ENCODE peak calls at places on chromosomes 12 and 14, in ten cellular contexts. O is NCI-H1092 treated with DMSO at 0.1 percent for 48 hours; W is CD8-positive, alpha-beta memory T cell; S is activated CD8-positive, alpha-beta memory T cell treated with anti-CD3 and anti-CD28 coated beads, Interleukin-2, amount 50 U/mL, for 48 hours; P is H7; C is NB4; G is AG20443; M is NCI-H69; V is Right ventricle myocardium superior; D is PC-3. K is an unnamed sample.

GRCh38 chr12:51357374-51358047 is 11.0 kb upstream of the CELA1 start:
- DNase-seq in O (no peak), M (no peak), G (no peak), S (no peak), P (no peak), W (no peak), C (no peak), V (no peak), D (no peak), K (no peak)

GRCh38 chr12:6053541-6053940 is 70.9 kb downstream of the VWF start:
- DNase-seq in G (peak; percentile 45), P (no peak), C (no peak), D (no peak), S (no peak), V (no peak), W (no peak), O (no peak), M (no peak), K (no peak)

GRCh38 chr12:67740706-67741105 is 92.2 kb downstream of the DYRK2 start:
- DNase-seq in C (no peak), G (no peak), S (no peak), P (peak; percentile 14), M (peak; percentile 41), O (no peak), W (no peak), D (no peak), V (no peak), K (no peak)

GRCh38 chr14:26032348-26032747 is 565.5 kb downstream of the NOVA1 start:
- DNase-seq in O (no peak), V (no peak), C (no peak), S (no peak), P (no peak), W (no peak), G (no peak), D (no peak), M (no peak), K (no peak)

GRCh38 chr14:100025111-100025510 is 40.1 kb upstream of the EVL start:
- DNase-seq in S (no peak), M (peak; percentile 62), W (no peak), C (peak; percentile 86), D (peak; percentile 58), P (peak; percentile 55), O (no peak), G (peak; percentile 21), V (no peak), K (peak; percentile 81)

GRCh38 chr14:27739657-27740156 is 1026.9 kb upstream of the FOXG1 start:
- DNase-seq in G (no peak), P (no peak), M (peak; percentile 74), S (no peak), V (no peak), W (no peak), C (no peak), O (peak; percentile 57), D (no peak), K (no peak)

GRCh38 chr12:52903285-52903854 is 1.5 kb downstream of the KRT8 start:
- DNase-seq in C (peak; percentile 92), P (peak; percentile 98), V (peak; percentile 83), M (peak; percentile 96), D (peak; percentile 76), O (peak; percentile 69), W (peak; percentile 48), S (peak; percentile 79), G (peak; percentile 95), K (peak; percentile 94)

GRCh38 chr12:105109465-105110212 is 2.1 kb downstream of the WASHC4 start:
- DNase-seq in O (no peak), G (no peak), W (no peak), S (no peak), P (no peak), M (no peak), V (no peak), D (peak; percentile 21), C (peak; percentile 66), K (peak; percentile 42)

GRCh38 chr12:54765652-54766051 is 88.7 kb upstream of the MUCL1 start:
- DNase-seq in G (no peak), D (no peak), V (no peak), M (no peak), S (no peak), P (no peak), C (no peak), O (no peak), W (no peak), K (no peak)

GRCh38 chr14:67170706-67171105 is 18.5 kb upstream of the GARIN2 start:
- DNase-seq in G (no peak), V (no peak), S (no peak), O (no peak), P (no peak), M (no peak), D (no peak), W (no peak), C (peak; percentile 6), K (peak; percentile 13)

GRCh38 chr12:95633049-95633545 is 81.8 kb upstream of the USP44 start:
- DNase-seq in V (no peak), S (no peak), D (peak; percentile 98), W (no peak), G (peak; percentile 71), O (no peak), M (no peak), C (peak; percentile 59), P (no peak), K (no peak)

GRCh38 chr14:36671149-36671548 is 9.5 kb downstream of the PAX9 start:
- DNase-seq in G (no peak), V (no peak), M (peak; percentile 90), S (no peak), D (no peak), O (peak; percentile 28), P (no peak), W (no peak), C (no peak), K (no peak)

GRCh38 chr14:21647380-21647779 is 6.3 kb upstream of the OR4E2 start:
- DNase-seq in G (no peak), P (no peak), V (no peak), S (no peak), M (no peak), O (no peak), D (no peak), C (no peak), W (no peak), K (no peak)

GRCh38 chr14:36361210-36361853 is 40.9 kb upstream of the MBIP start:
- DNase-seq in V (no peak), D (no peak), G (no peak), O (no peak), C (peak; percentile 2), W (no peak), P (no peak), M (no peak), S (no peak), K (peak; percentile 37)